ENCODE peak calls at places on chromosomes 5 and 9, in five cellular contexts. F is astrocyte of the spinal cord; P is central memory CD4-positive, alpha-beta T cell; O is ecto neural progenitor cell; J is dorsolateral prefrontal cortex. K is an unnamed sample.

GRCh38 chr5:38532165-38532669 is 24.2 kb downstream of the LIFR start:
- DNase-seq in F (no peak), P (no peak), J (no peak), O (peak), K (no peak)

GRCh38 chr9:133253268-133253667 is 21.7 kb downstream of the ABO start:
- DNase-seq in F (no peak), P (no peak), O (no peak), J (no peak), K (no peak)

GRCh38 chr5:66987949-66988838 is 208.4 kb downstream of the CD180 start:
- DNase-seq in F (peak), J (no peak), O (no peak), P (peak), K (peak)

GRCh38 chr9:72477862-72478564 is 43.4 kb upstream of the TMC1 start:
- DNase-seq in O (no peak), J (no peak), F (peak), P (no peak), K (no peak)

GRCh38 chr9:3525088-3525835 is 539 bp downstream of the RFX3 start:
- DNase-seq in P (peak), O (no peak), F (no peak), J (peak), K (peak)

GRCh38 chr9:106934831-106935230 is 71.9 kb downstream of the ZNF462 start:
- DNase-seq in F (no peak), J (no peak), O (no peak), P (no peak), K (no peak)

GRCh38 chr9:89986190-89986589 is 381.4 kb downstream of the GADD45G start:
- DNase-seq in F (no peak), P (no peak), J (no peak), O (no peak), K (no peak)

GRCh38 chr9:133262226-133262625 is 12.8 kb downstream of the ABO start:
- DNase-seq in O (no peak), J (no peak), F (no peak), P (no peak), K (no peak)

GRCh38 chr5:90020575-90021535 is 388.7 kb downstream of the CETN3 start:
- DNase-seq in F (peak), J (no peak), O (no peak), P (no peak), K (no peak)

GRCh38 chr5:143314664-143315063 is 88.8 kb downstream of the NR3C1 start:
- DNase-seq in J (no peak), P (no peak), F (peak), O (no peak), K (no peak)

GRCh38 chr9:15509931-15510788 is 610 bp downstream of the PSIP1 start:
- DNase-seq in P (peak), F (peak), J (no peak), O (peak), K (peak)

GRCh38 chr5:119681734-119682133 is 52.4 kb downstream of the FAM170A start:
- DNase-seq in O (no peak), F (no peak), J (no peak), P (no peak), K (no peak)

GRCh38 chr5:76870046-76870445 is 20.2 kb downstream of the S100Z start:
- DNase-seq in J (no peak), F (no peak), P (no peak), O (no peak), K (no peak)

GRCh38 chr9:84397822-84398221 is 57.3 kb upstream of the SLC28A3 start:
- DNase-seq in F (peak), P (no peak), O (no peak), J (no peak), K (no peak)

GRCh38 chr9:132840980-132841379 is 37.1 kb downstream of the AK8 start:
- DNase-seq in J (no peak), P (no peak), F (no peak), O (no peak), K (no peak)

GRCh38 chr9:20941177-20941690 is 90.2 kb downstream of the HACD4 start:
- DNase-seq in J (peak), O (peak), F (peak), P (peak), K (peak)

GRCh38 chr5:154298060-154298459 is 107.5 kb downstream of the GALNT10 start:
- DNase-seq in J (no peak), O (peak), P (no peak), F (no peak), K (no peak)

K was measured in naive thymus-derived CD4-positive, alpha-beta T cell.